ENCODE peak calls at places on chromosome X, in five cellular contexts. A is ascending aorta, N is pancreas, X is AG04450, O is lower lobe of right lung. V is an unnamed sample.

GRCh38 chrX:40007746-40008705 is 89.7 kb downstream of the BCOR start:
- DNase-seq in A (no peak), N (no peak), X (no peak), O (no peak), V (no peak)

GRCh38 chrX:39602226-39602625 is 495.5 kb downstream of the BCOR start:
- DNase-seq in A (no peak), N (no peak), X (no peak), O (no peak), V (no peak)

GRCh38 chrX:40998123-40998522 is 87.1 kb upstream of the USP9X start:
- DNase-seq in A (no peak), N (no peak), X (no peak), O (no peak), V (no peak)

GRCh38 chrX:69137371-69137881 is 27.8 kb downstream of the PJA1 start:
- DNase-seq in A (no peak), N (peak; percentile 34), X (no peak), O (no peak), V (no peak)

GRCh38 chrX:56600141-56600540 is 36.7 kb downstream of the UBQLN2 start:
- DNase-seq in A (no peak), N (no peak), X (no peak), O (no peak), V (no peak)

GRCh38 chrX:153494541-153495361 is at the start of gene BGN:
- DNase-seq in A (peak; percentile 85), N (no peak), X (no peak), O (no peak), V (no peak)

GRCh38 chrX:45329217-45329616 is 128.5 kb upstream of the DIPK2B start:
- DNase-seq in A (no peak), N (no peak), X (no peak), O (no peak), V (no peak)

GRCh38 chrX:153946910-153947769 is 2.7 kb upstream of the RENBP start:
- DNase-seq in A (peak; percentile 83), N (peak; percentile 84), X (peak; percentile 41), O (peak; percentile 83), V (no peak)

GRCh38 chrX:40440841-40441240 is 139.9 kb upstream of the ATP6AP2 start:
- DNase-seq in A (no peak), N (no peak), X (no peak), O (no peak), V (no peak)

GRCh38 chrX:72498782-72499181 is 73.9 kb downstream of the HDAC8 start:
- DNase-seq in A (no peak), N (no peak), X (no peak), O (no peak), V (no peak)

GRCh38 chrX:138954976-138955375 is 243.5 kb upstream of the FGF13 start:
- DNase-seq in A (no peak), N (no peak), X (no peak), O (no peak), V (no peak)

GRCh38 chrX:42934020-42934701 is 156.2 kb upstream of the PPP1R2C start:
- DNase-seq in A (no peak), N (no peak), X (no peak), O (no peak), V (no peak)

GRCh38 chrX:130083656-130084382 is 26.5 kb downstream of the ELF4 start:
- DNase-seq in A (no peak), N (no peak), X (no peak), O (peak; percentile 65), V (no peak)

GRCh38 chrX:153459976-153460375 is 10.4 kb downstream of the HAUS7 start:
- DNase-seq in A (no peak), N (no peak), X (peak; percentile 42), O (no peak), V (no peak)

GRCh38 chrX:140050906-140051305 is 85.6 kb upstream of the CXorf66 start:
- DNase-seq in A (no peak), N (no peak), X (no peak), O (no peak), V (no peak)

GRCh38 chrX:148979786-148980185 is 479.4 kb downstream of the AFF2 start:
- DNase-seq in A (no peak), N (no peak), X (no peak), O (no peak), V (no peak)

GRCh38 chrX:7574325-7574724 is 268.6 kb upstream of the VCX start:
- DNase-seq in A (no peak), N (no peak), X (no peak), O (no peak), V (no peak)

GRCh38 chrX:3037218-3037617 is 4.1 kb upstream of the ARSF start:
- DNase-seq in A (no peak), N (no peak), X (no peak), O (no peak), V (no peak)

GRCh38 chrX:102627640-102628039 is 23.6 kb upstream of the GPRASP1 start:
- DNase-seq in A (no peak), N (no peak), X (no peak), O (no peak), V (no peak)

GRCh38 chrX:41300758-41301437 is 33.1 kb upstream of the DDX3X start:
- DNase-seq in A (no peak), N (no peak), X (no peak), O (no peak), V (no peak)

GRCh38 chrX:124033821-124034220 is 72.3 kb downstream of the STAG2 start:
- DNase-seq in A (no peak), N (no peak), X (no peak), O (no peak), V (no peak)

GRCh38 chrX:154890990-154891639 is 5.0 kb downstream of the F8A1 start:
- DNase-seq in A (no peak), N (no peak), X (no peak), O (no peak), V (no peak)

GRCh38 chrX:110851780-110852179 is 56.2 kb upstream of the CHRDL1 start:
- DNase-seq in A (no peak), N (peak; percentile 57), X (no peak), O (no peak), V (no peak)

GRCh38 chrX:28586291-28586690 is 955 bp upstream of the IL1RAPL1 start:
- DNase-seq in A (no peak), N (no peak), X (peak; percentile 13), O (no peak), V (no peak)

GRCh38 chrX:119698835-119699234 is 5.9 kb upstream of the SEPTIN6 start:
- DNase-seq in A (no peak), N (no peak), X (no peak), O (no peak), V (peak; percentile 5)

GRCh38 chrX:65677954-65678469 is 10.6 kb downstream of the MSN start:
- DNase-seq in A (peak; percentile 85), N (no peak), X (peak; percentile 80), O (no peak), V (no peak)

GRCh38 chrX:64204252-64204651 is 1.3 kb downstream of the AMER1 start:
- DNase-seq in A (peak; percentile 65), N (peak; percentile 66), X (no peak), O (peak; percentile 45), V (no peak)

GRCh38 chrX:72576161-72576896 is 3.7 kb upstream of the HDAC8 start:
- DNase-seq in A (no peak), N (no peak), X (no peak), O (no peak), V (no peak)

GRCh38 chrX:13357925-13358324 is 38.1 kb upstream of the ATXN3L start:
- DNase-seq in A (no peak), N (no peak), X (no peak), O (no peak), V (peak; percentile 65)

GRCh38 chrX:135484636-135485289 is 35.7 kb upstream of the INTS6L start:
- DNase-seq in A (no peak), N (no peak), X (no peak), O (no peak), V (no peak)

GRCh38 chrX:27336466-27337091 is 126.6 kb downstream of the PPP4R3C start:
- DNase-seq in A (no peak), N (peak; percentile 76), X (no peak), O (peak; percentile 34), V (no peak)

DNA sequence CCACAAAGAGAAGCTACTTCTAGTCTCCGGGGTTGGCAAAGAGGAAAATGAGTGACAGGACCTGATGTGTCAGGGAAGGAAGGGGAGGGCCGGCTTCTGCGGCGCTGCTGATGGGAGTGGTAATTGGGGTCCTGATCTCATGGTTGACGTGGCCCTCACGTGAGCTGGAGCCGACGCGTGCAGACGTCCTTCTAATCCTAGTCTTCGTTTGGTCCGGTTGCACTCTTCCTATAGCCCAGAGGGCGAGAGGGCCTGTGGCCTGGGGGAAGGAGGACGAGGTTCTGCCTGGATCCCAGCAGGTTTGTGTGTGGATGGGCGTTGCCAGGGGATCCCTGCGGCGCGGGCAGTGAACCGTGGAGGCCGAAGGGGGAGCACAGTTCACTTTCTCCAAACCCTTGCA is at the start of gene ARMCX1:
- DNase-seq in A (peak; percentile 87), N (peak; percentile 67), X (peak; percentile 45), O (peak; percentile 74), V (no peak)
- H3K27ac ChIP-seq in A (peak within 1 kb of the TSS; percentile 85), N (peak within 1 kb of the TSS; percentile 15), X (peak within 1 kb of the TSS; percentile 90), O (peak within 1 kb of the TSS; percentile 76), V (peak within 1 kb of the TSS; percentile 60)

DNA sequence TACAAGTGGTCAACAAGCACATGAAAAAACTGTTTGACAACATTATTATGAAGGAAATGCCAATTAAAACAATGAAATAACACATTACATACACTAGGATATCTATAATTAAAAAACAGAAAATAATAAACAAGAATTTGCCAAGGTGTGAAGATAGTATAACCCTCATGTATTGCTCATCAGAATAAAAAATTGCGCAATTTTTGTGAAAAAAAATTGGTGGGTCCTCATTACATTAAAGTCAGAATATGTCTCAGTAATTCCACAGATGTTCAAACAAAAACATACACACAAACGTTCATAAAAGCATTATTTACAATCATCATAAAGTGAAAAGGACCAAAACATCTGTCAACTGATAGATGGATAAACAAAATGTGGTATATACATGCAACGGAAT is 63.0 kb upstream of the AR start:
- DNase-seq in A (no peak), N (no peak), X (no peak), O (no peak), V (no peak)
- H3K27ac ChIP-seq in A (no peak overlapping the region), N (no peak overlapping the region), X (no peak overlapping the region), O (no peak overlapping the region), V (no peak overlapping the region)

GRCh38 chrX:100830143-100830542 is 10.0 kb downstream of the CSTF2 start:
- DNase-seq in A (no peak), N (no peak), X (no peak), O (no peak), V (no peak)
- H3K27ac ChIP-seq in A (no peak overlapping the region), N (no peak overlapping the region), X (no peak overlapping the region), O (no peak overlapping the region), V (peak overlapping the region; percentile 39)

DNA sequence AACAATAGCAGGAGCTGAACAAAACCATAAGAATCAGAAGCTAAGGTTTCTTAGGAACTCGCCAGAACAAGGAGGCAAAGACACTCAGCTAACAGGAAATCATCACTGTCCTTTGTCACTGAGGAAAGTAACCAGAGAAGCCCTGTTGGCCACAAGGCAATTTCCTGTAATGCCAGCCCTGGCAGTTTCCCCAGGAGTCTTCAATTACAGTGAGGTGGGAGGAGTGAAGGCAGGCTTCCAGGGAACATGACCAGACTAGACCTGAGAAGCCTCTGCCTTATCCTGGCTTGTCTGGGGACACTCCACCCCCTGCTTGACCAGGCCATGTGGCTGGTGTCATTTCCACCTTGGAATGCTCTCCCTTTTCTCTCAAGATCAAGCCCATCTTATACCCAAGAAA is 125.3 kb downstream of the COL4A6 start:
- DNase-seq in A (no peak), N (no peak), X (no peak), O (peak; percentile 29), V (no peak)
- H3K27ac ChIP-seq in A (no peak overlapping the region), N (no peak overlapping the region), X (peak overlapping the region; percentile 21), O (no peak overlapping the region), V (peak overlapping the region; percentile 69)

GRCh38 chrX:1657367-1658082 is 42.7 kb downstream of the ASMT start:
- DNase-seq in A (no peak), N (no peak), X (no peak), O (no peak), V (no peak)
- H3K27ac ChIP-seq in A (no peak overlapping the region), N (no peak overlapping the region), X (no peak overlapping the region), O (no peak overlapping the region), V (peak overlapping the region; percentile 22)

V was measured in keratinocyte.